ENCODE peak calls at places on chromosome 13, in five cellular contexts. P, A, R, Y and M are unnamed samples. For H3K4me1, the result is how much of the 10 kb centered on the place peaks cover.

GRCh38 chr13:29362849-29363604 is 232.5 kb downstream of the SLC7A1 start:
- DNase-seq in Y (no peak), A (no peak), R (peak), P (peak), M (peak)

GRCh38 chr13:37981932-37982331 is 112.4 kb upstream of the TRPC4 start:
- DNase-seq in Y (no peak), A (no peak), R (no peak), P (no peak), M (no peak)

GRCh38 chr13:113665582-113666323 is 1.3 kb upstream of the GRK1 start:
- DNase-seq in A (peak), R (no peak), P (no peak), Y (peak), M (no peak)

GRCh38 chr13:32261567-32261966 is 53.6 kb downstream of the ZAR1L start:
- DNase-seq in P (peak), R (no peak), Y (peak), A (no peak), M (no peak)

GRCh38 chr13:42484396-42484795 is 89.6 kb upstream of the TNFSF11 start:
- DNase-seq in Y (no peak), A (no peak), R (no peak), P (no peak), M (no peak)

GRCh38 chr13:42574011-42574410 is at the start of gene TNFSF11:
- DNase-seq in Y (no peak), P (no peak), A (no peak), R (no peak), M (no peak)

GRCh38 chr13:76014618-76015315 is 378.6 kb downstream of the LMO7 start:
- DNase-seq in Y (no peak), R (no peak), P (peak), A (no peak), M (no peak)

GRCh38 chr13:41720839-41721561 is 239.9 kb downstream of the VWA8 start:
- DNase-seq in Y (no peak), A (no peak), P (no peak), R (no peak), M (no peak)

GRCh38 chr13:102651892-102652291 is 43.0 kb downstream of the METTL21C start:
- DNase-seq in A (no peak), P (no peak), Y (peak), R (no peak), M (no peak)

GRCh38 chr13:32211788-32212187 is 103.4 kb downstream of the ZAR1L start:
- DNase-seq in Y (no peak), P (no peak), R (no peak), A (no peak), M (no peak)

GRCh38 chr13:92896842-92897241 is 329.8 kb upstream of the GPC6 start:
- DNase-seq in P (no peak), R (no peak), A (no peak), Y (no peak), M (no peak)

GRCh38 chr13:31774186-31774585 is 34.9 kb downstream of the RXFP2 start:
- DNase-seq in P (peak), R (no peak), Y (no peak), A (no peak), M (no peak)

GRCh38 chr13:40613192-40613818 is 53.1 kb downstream of the FOXO1 start:
- DNase-seq in P (no peak), R (no peak), Y (no peak), A (no peak), M (no peak)
- H3K4me1 ChIP-seq in P (under half), R (under half), Y (under half), A (under half), M (under half)

DNA sequence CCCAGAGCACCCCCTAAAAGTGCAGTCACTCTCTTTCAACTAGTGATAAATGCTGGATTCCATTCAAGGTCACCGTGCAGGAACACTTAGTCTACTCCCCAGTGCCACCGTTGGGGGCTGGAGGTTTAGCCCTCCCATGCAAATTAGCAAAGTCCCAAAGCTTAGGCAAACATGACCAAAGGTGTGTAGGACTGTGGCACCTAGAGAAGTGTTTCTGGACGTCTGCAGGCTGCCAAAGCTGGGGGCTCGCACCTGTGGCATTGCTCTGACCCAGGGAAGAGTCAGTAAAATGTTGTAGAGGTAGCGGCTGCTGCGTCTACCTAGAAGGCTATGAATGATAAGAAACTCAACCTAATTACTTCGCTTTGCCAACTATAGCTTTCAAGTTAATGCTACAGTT is 13.9 kb downstream of the COL4A1 start:
- DNase-seq in A (no peak), P (no peak), R (no peak), Y (peak), M (no peak)
- H3K4me1 ChIP-seq in A (under half), P (under half), R (under half), Y (under half), M (under half)

GRCh38 chr13:60000986-60001385 is 162.7 kb downstream of the DIAPH3 start:
- DNase-seq in R (no peak), P (no peak), Y (no peak), A (no peak), M (no peak)

GRCh38 chr13:59997976-59998375 is 165.8 kb downstream of the DIAPH3 start:
- DNase-seq in R (no peak), A (no peak), P (no peak), Y (no peak), M (no peak)

GRCh38 chr13:60000081-60000480 is 163.6 kb downstream of the DIAPH3 start:
- DNase-seq in Y (no peak), R (no peak), P (no peak), A (no peak), M (no peak)

GRCh38 chr13:59996461-59996860 is 167.3 kb downstream of the DIAPH3 start:
- DNase-seq in R (no peak), A (no peak), Y (no peak), P (no peak), M (no peak)

GRCh38 chr13:60001892-60002291 is 161.8 kb downstream of the DIAPH3 start:
- DNase-seq in A (no peak), Y (no peak), R (no peak), P (no peak), M (no peak)
- H3K4me1 ChIP-seq in A (under half), Y (under half), R (under half), P (under half), M (under half)

DNA sequence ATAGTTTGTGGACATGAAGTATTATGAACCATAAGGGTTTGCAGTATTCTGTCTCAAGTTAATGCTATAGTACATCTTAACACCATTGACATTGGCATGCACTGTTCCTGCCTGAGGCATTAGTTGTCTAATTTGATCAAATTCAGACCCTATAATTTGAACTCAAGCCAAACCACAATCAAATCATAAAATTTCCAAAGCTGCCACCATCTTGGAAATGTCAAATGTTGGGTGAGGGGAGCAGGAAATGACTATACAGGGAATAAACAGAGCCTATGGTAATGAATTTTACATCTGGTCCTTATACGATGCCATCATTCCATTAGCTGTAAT is 257.9 kb downstream of the SPRY2 start:
- DNase-seq in A (no peak), P (no peak), Y (no peak), R (no peak), M (no peak)
- H3K4me1 ChIP-seq in A (under half), P (under half), Y (under half), R (under half), M (under half)